ENCODE peak calls at places on chromosomes 2 and 18, in four cellular contexts. L, C, J and X are unnamed samples.
A peak's percentile ranks its signal among the peaks of the same experiment; 100 is the strongest.

GRCh38 chr2:232365621-232366321 is 12.8 kb upstream of the ALPP start:
- DNase-seq in L (peak; percentile 59), C (peak; percentile 80), J (peak; percentile 21), X (peak; percentile 84)

GRCh38 chr2:16031848-16032159 is 91.5 kb downstream of the MYCN start:
- DNase-seq in L (no peak), C (no peak), J (no peak), X (no peak)

GRCh38 chr2:47033102-47033880 is 117.7 kb upstream of the MCFD2 start:
- DNase-seq in L (peak; percentile 61), C (peak; percentile 53), J (no peak), X (no peak)

GRCh38 chr2:102667072-102667471 is 47.7 kb downstream of the SLC9A2 start:
- DNase-seq in L (no peak), C (no peak), J (no peak), X (no peak)

GRCh38 chr2:231626449-231626848 is 33.8 kb downstream of the TEX44 start:
- DNase-seq in L (no peak), C (no peak), J (no peak), X (no peak)

GRCh38 chr2:29524652-29525051 is 396.7 kb downstream of the ALK start:
- DNase-seq in L (no peak), C (no peak), J (no peak), X (no peak)

GRCh38 chr18:77084757-77085035 is 47.9 kb downstream of the MBP start:
- DNase-seq in L (no peak), C (no peak), J (no peak), X (no peak)

GRCh38 chr2:37637122-37637875 is 34.1 kb downstream of the CDC42EP3 start:
- DNase-seq in L (no peak), C (no peak), J (no peak), X (no peak)

GRCh38 chr2:209368924-209369323 is 54.9 kb upstream of the MAP2 start:
- DNase-seq in L (peak; percentile 70), C (peak; percentile 52), J (peak; percentile 58), X (no peak)

GRCh38 chr2:6927753-6928152 is 10.5 kb downstream of the RNF144A start:
- DNase-seq in L (no peak), C (no peak), J (no peak), X (no peak)

GRCh38 chr2:237931205-237931721 is 35.6 kb upstream of the UBE2F start:
- DNase-seq in L (peak; percentile 18), C (no peak), J (peak; percentile 92), X (no peak)

GRCh38 chr18:45402485-45403056 is 212.7 kb upstream of the SLC14A2 start:
- DNase-seq in L (no peak), C (no peak), J (peak; percentile 31), X (no peak)

GRCh38 chr2:128347701-128348504 is 29.2 kb upstream of the HS6ST1 start:
- DNase-seq in L (no peak), C (no peak), J (peak; percentile 23), X (no peak)

GRCh38 chr2:168515502-168515901 is 59.4 kb downstream of the CERS6 start:
- DNase-seq in L (peak; percentile 62), C (no peak), J (peak; percentile 76), X (no peak)

GRCh38 chr2:233217892-233218377 is 33.5 kb upstream of the ATG16L1 start:
- DNase-seq in L (no peak), C (no peak), J (no peak), X (no peak)

GRCh38 chr18:57789759-57790158 is 13.4 kb downstream of the ATP8B1 start:
- DNase-seq in L (no peak), C (no peak), J (no peak), X (no peak)

GRCh38 chr2:27765621-27766286 is 5.8 kb upstream of the MRPL33 start:
- DNase-seq in L (no peak), C (no peak), J (no peak), X (no peak)

GRCh38 chr2:213251618-213252017 is 32.6 kb upstream of the SPAG16 start:
- DNase-seq in L (peak; percentile 77), C (peak; percentile 84), J (peak; percentile 81), X (no peak)

GRCh38 chr18:23903971-23904370 is 110.6 kb upstream of the TTC39C start:
- DNase-seq in L (no peak), C (no peak), J (no peak), X (no peak)

GRCh38 chr2:112577756-112578155 is 6.7 kb upstream of the CHCHD5 start:
- DNase-seq in L (peak; percentile 29), C (peak; percentile 42), J (peak; percentile 53), X (no peak)

GRCh38 chr2:33342171-33342570 is 134.3 kb upstream of the RASGRP3 start:
- DNase-seq in L (no peak), C (no peak), J (no peak), X (no peak)

GRCh38 chr2:54634564-54635511 is 88.6 kb upstream of the EML6 start:
- DNase-seq in L (peak; percentile 88), C (peak; percentile 63), J (peak; percentile 84), X (no peak)

GRCh38 chr2:237300755-237301154 is 113.2 kb downstream of the COL6A3 start:
- DNase-seq in L (no peak), C (no peak), J (no peak), X (no peak)

GRCh38 chr18:8232791-8233190 is 376.4 kb upstream of the RAB12 start:
- DNase-seq in L (no peak), C (peak; percentile 99), J (no peak), X (peak; percentile 37)

GRCh38 chr18:48342588-48342987 is 66.6 kb downstream of the ZBTB7C start:
- DNase-seq in L (no peak), C (no peak), J (no peak), X (no peak)

GRCh38 chr2:96509114-96509846 is 4.1 kb upstream of the NEURL3 start:
- DNase-seq in L (peak; percentile 86), C (peak; percentile 91), J (peak; percentile 84), X (peak; percentile 96)

GRCh38 chr2:203855274-203855673 is 12.3 kb upstream of the CTLA4 start:
- DNase-seq in L (no peak), C (no peak), J (no peak), X (no peak)
- H2BK15ac ChIP-seq in L (no peak overlapping the region), C (no peak overlapping the region), J (no peak overlapping the region), X (no peak overlapping the region)

DNA sequence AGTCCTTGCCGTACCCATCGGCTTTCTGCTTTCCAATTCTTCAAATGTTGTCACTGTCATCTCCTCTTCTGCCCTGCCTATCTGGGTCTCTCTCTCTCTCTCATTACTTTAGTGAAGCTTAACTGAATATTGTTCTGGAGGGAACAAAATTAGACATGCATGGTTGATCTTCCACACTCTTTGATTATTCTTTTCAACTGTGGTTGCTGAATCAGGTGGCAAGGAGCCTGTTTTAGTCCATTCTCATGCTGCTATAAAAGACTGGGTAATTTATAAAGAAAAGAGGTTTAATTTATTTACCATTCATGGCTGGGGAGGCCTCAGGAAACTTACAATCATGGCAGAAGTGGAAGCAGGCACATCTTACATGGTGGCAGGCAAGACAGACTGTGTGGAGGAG is 157.9 kb downstream of the ARL4C start:
- DNase-seq in L (no peak), C (no peak), J (no peak), X (no peak)
- H3K4me2 ChIP-seq in L (no peak overlapping the region), C (no peak overlapping the region), J (no peak overlapping the region), X (no peak overlapping the region)

GRCh38 chr2:79670198-79670597 is 157.3 kb downstream of the CTNNA2 start:
- DNase-seq in L (peak; percentile 30), C (peak; percentile 91), J (no peak), X (peak; percentile 94)

GRCh38 chr2:79666430-79666829 is 153.6 kb downstream of the CTNNA2 start:
- DNase-seq in L (no peak), C (no peak), J (no peak), X (no peak)

DNA sequence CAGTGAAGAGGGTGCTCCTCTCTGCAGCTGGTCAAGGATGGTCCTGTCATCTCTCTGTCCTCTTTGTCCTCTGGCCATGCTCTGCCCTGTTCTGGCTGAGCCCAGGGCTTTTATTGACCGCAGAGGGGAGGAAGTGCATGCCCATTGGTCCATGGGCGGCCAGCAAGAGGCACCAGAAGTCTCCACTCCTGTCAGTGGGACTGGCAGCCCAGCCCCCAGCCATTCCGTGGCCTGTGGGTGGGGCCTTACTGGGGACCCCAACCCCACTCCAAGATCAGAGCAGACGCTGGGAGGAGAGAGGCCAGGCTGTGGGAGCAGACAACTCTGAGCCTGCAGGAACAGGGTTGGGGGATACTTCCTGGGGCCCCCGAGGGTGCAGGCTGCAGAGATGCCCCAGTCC is 156.9 kb downstream of the CTNNA2 start:
- DNase-seq in L (no peak), C (no peak), J (no peak), X (no peak)
- H2BK15ac ChIP-seq in L (no peak overlapping the region), C (no peak overlapping the region), J (no peak overlapping the region), X (no peak overlapping the region)

DNA sequence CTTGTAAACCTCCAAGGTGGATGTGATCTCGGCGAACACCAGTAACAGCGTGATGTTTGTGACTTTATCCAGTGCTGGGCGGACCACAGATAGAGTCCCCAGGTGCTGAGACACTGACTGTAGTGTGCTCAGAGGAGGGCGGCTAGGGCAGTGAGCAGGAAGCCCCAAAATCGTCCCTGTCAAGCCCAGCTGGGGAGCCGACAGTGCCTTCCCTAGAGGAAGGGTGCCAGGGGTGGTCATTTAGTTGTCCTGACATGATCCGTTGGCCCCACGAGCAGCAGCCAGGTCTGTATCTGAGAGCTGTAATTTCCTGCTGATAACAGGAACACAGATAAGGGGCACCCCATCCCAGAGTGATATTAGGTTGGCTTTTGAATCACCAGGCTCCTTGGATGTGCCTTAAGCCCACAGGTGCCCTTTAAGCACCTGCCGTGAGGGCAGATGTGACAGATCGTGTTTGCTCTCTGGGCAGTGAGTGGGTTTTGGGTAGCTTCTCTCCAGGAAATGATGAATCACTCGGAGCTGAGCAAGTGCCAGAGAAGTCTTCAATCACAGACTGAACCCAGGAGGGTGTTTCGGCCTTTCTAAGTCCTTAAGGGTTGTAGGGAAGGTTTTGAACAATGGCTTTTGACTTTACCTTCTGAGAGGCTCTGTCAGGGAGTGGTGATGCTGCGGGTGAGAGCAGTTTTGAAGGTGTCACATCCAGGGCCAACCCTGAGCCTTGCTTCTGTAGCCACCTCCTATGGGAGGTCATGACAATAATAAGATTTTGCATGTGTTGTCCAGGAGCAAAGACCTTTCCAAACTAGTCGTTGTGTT is 7.7 kb downstream of the LPIN1 start:
- DNase-seq in L (peak; percentile 62), C (peak; percentile 81), J (peak; percentile 61), X (no peak)
- H3K4me2 ChIP-seq in L (no peak overlapping the region), C (no peak overlapping the region), J (peak overlapping the region; percentile 0), X (no peak overlapping the region)

GRCh38 chr2:72140621-72140960 is 7.1 kb downstream of the CYP26B1 start:
- DNase-seq in L (no peak), C (no peak), J (no peak), X (no peak)

GRCh38 chr2:72141032-72141645 is 6.5 kb downstream of the CYP26B1 start:
- DNase-seq in L (no peak), C (no peak), J (no peak), X (no peak)

GRCh38 chr2:72143441-72144356 is 4.0 kb downstream of the CYP26B1 start:
- DNase-seq in L (peak; percentile 32), C (peak; percentile 37), J (no peak), X (peak; percentile 57)

GRCh38 chr2:72142743-72143440 is 4.8 kb downstream of the CYP26B1 start:
- DNase-seq in L (peak; percentile 55), C (peak; percentile 60), J (peak; percentile 13), X (peak; percentile 66)

GRCh38 chr2:72141881-72142742 is 5.5 kb downstream of the CYP26B1 start:
- DNase-seq in L (no peak), C (no peak), J (no peak), X (peak; percentile 20)
- H2BK15ac ChIP-seq in L (no peak overlapping the region), C (no peak overlapping the region), J (no peak overlapping the region), X (no peak overlapping the region)